ENCODE peak calls at places on chromosomes 13 and 19, in six cellular contexts. E is B cell; Z is mammary epithelial cell; B is effector CD4-positive, alpha-beta T cell; R is stimulated activated CD8-positive, alpha-beta memory T cell treated with anti-CD3 and anti-CD28 coated beads, Interleukin-15, amount 100 ng/mL, for 48 hours; V is NCI-H748 treated with DMSO at 0.1 percent for 48 hours. O is an unnamed sample.

GRCh38 chr19:30784850-30785459 is 412.8 kb downstream of the ZNF536 start:
- DNase-seq in E (peak; percentile 27), Z (peak; percentile 6), B (peak; percentile 44), R (peak; percentile 39), V (peak; percentile 32), O (peak; percentile 40)

GRCh38 chr13:114230575-114230974 is 4.1 kb upstream of the CDC16 start:
- DNase-seq in E (no peak), Z (no peak), B (no peak), R (no peak), V (no peak), O (no peak)

GRCh38 chr19:49512970-49513745 is 697 bp downstream of the FCGRT start:
- DNase-seq in E (peak; percentile 70), Z (no peak), B (no peak), R (no peak), V (peak; percentile 24), O (no peak)

GRCh38 chr19:14954071-14954655 is 12.9 kb downstream of the OR7C2 start:
- DNase-seq in E (no peak), Z (peak; percentile 15), B (no peak), R (no peak), V (no peak), O (no peak)

GRCh38 chr19:29413435-29413834 is 112.4 kb upstream of the VSTM2B start:
- DNase-seq in E (no peak), Z (no peak), B (no peak), R (no peak), V (no peak), O (no peak)

GRCh38 chr19:11279505-11280236 is 16.3 kb upstream of the TSPAN16 start:
- DNase-seq in E (no peak), Z (no peak), B (no peak), R (peak; percentile 17), V (no peak), O (peak; percentile 12)

GRCh38 chr19:18802354-18802753 is 11.2 kb upstream of the COMP start:
- DNase-seq in E (no peak), Z (no peak), B (no peak), R (no peak), V (no peak), O (no peak)

GRCh38 chr19:29770653-29771052 is 41.1 kb upstream of the CCNE1 start:
- DNase-seq in E (no peak), Z (no peak), B (no peak), R (no peak), V (no peak), O (no peak)

GRCh38 chr13:22874839-22875238 is 305.9 kb upstream of the SGCG start:
- DNase-seq in E (no peak), Z (no peak), B (no peak), R (no peak), V (no peak), O (no peak)

GRCh38 chr19:40798997-40799557 is at the start of gene EGLN2:
- DNase-seq in E (no peak), Z (no peak), B (no peak), R (no peak), V (no peak), O (no peak)

GRCh38 chr19:55391702-55392615 is 6.2 kb downstream of the RPL28 start:
- DNase-seq in E (no peak), Z (peak; percentile 48), B (no peak), R (no peak), V (no peak), O (no peak)

GRCh38 chr19:8332976-8333770 is 9.9 kb downstream of the KANK3 start:
- DNase-seq in E (no peak), Z (no peak), B (no peak), R (no peak), V (no peak), O (no peak)

GRCh38 chr19:48656840-48657474 is 11.0 kb upstream of the CA11 start:
- DNase-seq in E (no peak), Z (peak; percentile 63), B (no peak), R (no peak), V (no peak), O (no peak)

GRCh38 chr19:49570138-49570856 is 10.1 kb downstream of the NOSIP start:
- DNase-seq in E (peak; percentile 86), Z (peak; percentile 58), B (peak; percentile 66), R (no peak), V (peak; percentile 89), O (peak; percentile 62)

GRCh38 chr19:18465214-18465963 is 27.5 kb upstream of the ISYNA1 start:
- DNase-seq in E (no peak), Z (no peak), B (no peak), R (no peak), V (no peak), O (no peak)

GRCh38 chr13:42836930-42837329 is 55.5 kb downstream of the FAM216B start:
- DNase-seq in E (no peak), Z (no peak), B (no peak), R (no peak), V (no peak), O (no peak)

GRCh38 chr19:3604987-3605343 is 1.7 kb downstream of the TBXA2R start:
- DNase-seq in E (peak; percentile 55), Z (no peak), B (no peak), R (no peak), V (no peak), O (no peak)

GRCh38 chr13:44197791-44198770 is 175.5 kb upstream of the SERP2 start:
- DNase-seq in E (no peak), Z (peak; percentile 49), B (no peak), R (peak; percentile 26), V (peak; percentile 87), O (no peak)

GRCh38 chr13:54643863-54644262 is 1615.2 kb downstream of the OLFM4 start:
- DNase-seq in E (no peak), Z (no peak), B (no peak), R (no peak), V (no peak), O (no peak)